ENCODE peak calls at places on chromosomes 13 and 19, in five cellular contexts. Y, K, H, I and J are unnamed samples.

GRCh38 chr13:25446261-25446660 is 74.5 kb downstream of the ATP8A2 start:
- DNase-seq in Y (no peak), I (no peak), H (no peak), K (no peak), J (no peak)

GRCh38 chr19:10151521-10151920 is 31.8 kb upstream of the EIF3G start:
- DNase-seq in K (no peak), Y (no peak), H (no peak), I (no peak), J (no peak)

GRCh38 chr19:50703915-50704548 is 15.6 kb downstream of the SHANK1 start:
- DNase-seq in K (no peak), I (no peak), Y (no peak), H (no peak), J (no peak)

GRCh38 chr13:110265341-110265681 is 41.6 kb downstream of the COL4A1 start:
- DNase-seq in Y (no peak), H (no peak), I (no peak), K (no peak), J (no peak)

GRCh38 chr19:10260141-10260584 is 8.1 kb downstream of the MRPL4 start:
- DNase-seq in H (no peak), K (no peak), I (no peak), Y (no peak), J (no peak)

GRCh38 chr19:45514376-45515051 is 7.2 kb downstream of the VASP start:
- DNase-seq in I (no peak), H (no peak), K (peak), Y (no peak), J (no peak)

GRCh38 chr13:94711561-94712286 is 621 bp downstream of the SOX21 start:
- DNase-seq in I (no peak), Y (no peak), H (no peak), K (no peak), J (peak)

GRCh38 chr19:30896551-30896950 is 452.7 kb downstream of the TSHZ3 start:
- DNase-seq in H (no peak), I (no peak), K (no peak), Y (no peak), J (no peak)

GRCh38 chr13:33676700-33677048 is 141.3 kb upstream of the RFC3 start:
- DNase-seq in H (peak), Y (peak), K (peak), I (peak), J (peak)

GRCh38 chr19:55485439-55486011 is 537 bp downstream of the NAT14 start:
- DNase-seq in H (no peak), K (no peak), I (no peak), Y (no peak), J (no peak)

GRCh38 chr19:42928896-42929295 is 8.1 kb downstream of the PSG7 start:
- DNase-seq in I (no peak), K (no peak), Y (no peak), H (no peak), J (no peak)

GRCh38 chr13:101511161-101511560 is 58.7 kb downstream of the ITGBL1 start:
- DNase-seq in H (no peak), Y (no peak), I (no peak), K (no peak), J (no peak)

GRCh38 chr19:17847538-17848366 is at the start of gene JAK3:
- DNase-seq in I (no peak), H (no peak), K (peak), Y (peak), J (peak)

GRCh38 chr19:15091918-15092753 is 10.1 kb downstream of the OR1I1 start:
- DNase-seq in I (peak), K (no peak), H (peak), Y (no peak), J (peak)

GRCh38 chr19:48858984-48859710 is 9.3 kb downstream of the PLEKHA4 start:
- DNase-seq in Y (peak), K (peak), I (no peak), H (no peak), J (no peak)

GRCh38 chr13:23579886-23580706 is 9.9 kb downstream of the TNFRSF19 start:
- DNase-seq in I (no peak), H (no peak), K (no peak), Y (no peak), J (no peak)

GRCh38 chr13:65613004-65613403 is 1617.1 kb downstream of the PCDH9 start:
- DNase-seq in H (no peak), Y (no peak), K (no peak), I (no peak), J (no peak)

GRCh38 chr13:93144031-93144430 is 82.6 kb upstream of the GPC6 start:
- DNase-seq in Y (no peak), H (no peak), I (no peak), K (no peak), J (no peak)

GRCh38 chr19:55390461-55390880 is 4.7 kb downstream of the RPL28 start:
- DNase-seq in K (no peak), I (no peak), Y (no peak), H (no peak), J (no peak)

GRCh38 chr13:23599083-23599925 is 29.1 kb downstream of the TNFRSF19 start:
- DNase-seq in I (no peak), Y (no peak), K (no peak), H (no peak), J (no peak)

GRCh38 chr13:92346046-92346445 is 880.6 kb upstream of the GPC6 start:
- DNase-seq in H (no peak), I (no peak), K (no peak), Y (no peak), J (no peak)

GRCh38 chr19:41362143-41362847 is 1.7 kb downstream of the B9D2 start:
- DNase-seq in K (no peak), I (no peak), Y (no peak), H (no peak), J (peak)

GRCh38 chr19:41302624-41303351 is 7.2 kb upstream of the CCDC97 start:
- DNase-seq in H (no peak), K (no peak), I (no peak), Y (no peak), J (no peak)

GRCh38 chr19:54325194-54325621 is 12.2 kb upstream of the LILRA5 start:
- DNase-seq in Y (no peak), H (no peak), K (no peak), I (peak), J (peak)

GRCh38 chr13:113837554-113838355 is 26.1 kb downstream of the GAS6 start:
- DNase-seq in I (peak), H (peak), Y (peak), K (peak), J (peak)

GRCh38 chr19:51098366-51099069 is 9.7 kb downstream of the CTU1 start:
- DNase-seq in H (no peak), Y (peak), I (no peak), K (peak), J (no peak)

GRCh38 chr13:33017410-33017929 is 1.2 kb downstream of the KL start:
- DNase-seq in I (peak), H (peak), K (peak), Y (peak), J (peak)

GRCh38 chr13:45167611-45168554 is 33.0 kb downstream of the KCTD4 start:
- DNase-seq in I (no peak), Y (peak), K (no peak), H (peak), J (peak)

GRCh38 chr13:59112375-59112774 is 1051.4 kb downstream of the DIAPH3 start:
- DNase-seq in Y (no peak), K (no peak), H (peak), I (no peak), J (peak)

GRCh38 chr19:48398329-48399235 is 5.1 kb downstream of the GRIN2D start:
- DNase-seq in H (peak), Y (peak), I (peak), K (peak), J (peak)

GRCh38 chr13:50275392-50276063 is 260.3 kb downstream of the KCNRG start:
- DNase-seq in I (no peak), K (no peak), H (no peak), Y (no peak), J (no peak)

GRCh38 chr13:90591927-90592268 is 755.6 kb upstream of the MIR17HG start:
- DNase-seq in H (no peak), Y (no peak), K (no peak), I (no peak), J (no peak)

GRCh38 chr13:28680541-28680940 is 21.6 kb downstream of the POMP start:
- DNase-seq in Y (no peak), K (no peak), I (no peak), H (no peak), J (no peak)

GRCh38 chr13:28684257-28684656 is 25.3 kb downstream of the POMP start:
- DNase-seq in Y (no peak), K (peak), I (no peak), H (no peak), J (no peak)

GRCh38 chr13:28685114-28685513 is 26.2 kb downstream of the POMP start:
- DNase-seq in K (no peak), H (no peak), I (no peak), Y (no peak), J (no peak)

GRCh38 chr13:28678809-28679208 is 19.9 kb downstream of the POMP start:
- DNase-seq in Y (no peak), I (no peak), K (no peak), H (no peak), J (no peak)

GRCh38 chr13:28679628-28680027 is 20.7 kb downstream of the POMP start:
- DNase-seq in K (no peak), H (no peak), Y (no peak), I (no peak), J (peak)
- TF ChIP-seq CTCF in K (peak), H (no peak), Y (peak), I (no peak), J (peak)

GRCh38 chr19:22491746-22492145 is 69.6 kb upstream of the ZNF98 start:
- DNase-seq in I (no peak), H (no peak), K (no peak), Y (no peak), J (no peak)
- TF ChIP-seq CTCF in I (no peak), H (no peak), K (no peak), Y (no peak), J (no peak)

DNA sequence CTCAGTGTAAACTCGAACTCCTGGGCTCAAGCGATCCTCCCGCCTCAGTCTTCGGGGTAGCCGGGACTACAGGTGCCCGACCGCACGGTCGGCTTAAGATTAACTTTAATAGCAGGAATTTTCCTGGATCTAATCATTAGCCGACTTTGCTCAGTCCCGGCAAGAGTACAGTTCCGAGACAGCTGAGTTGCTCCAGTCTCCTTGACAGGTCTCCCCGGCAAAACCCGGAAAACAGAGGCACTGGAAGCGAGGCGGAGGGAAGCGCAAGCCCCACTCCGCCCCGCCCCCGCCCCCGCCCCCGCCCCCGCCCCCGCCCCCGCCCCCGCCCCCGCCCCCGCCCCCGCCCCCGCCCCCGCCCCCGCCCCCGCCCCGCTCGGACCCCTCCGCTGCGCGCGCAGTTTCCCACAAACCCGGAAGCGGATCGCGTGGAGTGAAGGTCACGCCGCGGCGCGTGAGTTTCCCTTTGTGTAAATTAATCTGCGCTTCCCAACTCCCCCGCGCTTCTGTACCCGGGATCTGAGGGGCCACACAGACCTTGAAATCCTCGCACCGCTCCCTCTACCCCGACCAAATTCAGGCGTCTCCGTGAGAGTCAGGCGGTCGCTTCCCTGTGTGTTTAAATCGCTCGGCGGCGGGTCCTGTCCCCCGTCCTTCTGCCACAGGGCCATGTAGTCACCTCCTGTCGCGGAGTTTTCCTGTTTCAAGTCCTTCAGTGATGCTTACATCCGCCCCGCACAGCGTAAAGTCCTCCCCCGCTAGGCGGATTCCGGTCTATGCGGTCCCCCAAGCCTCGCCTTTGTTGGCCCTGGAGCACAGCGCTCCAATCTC is at the start of gene ZNF480:
- DNase-seq in I (peak), Y (peak), H (peak), K (peak), J (peak)
- TF ChIP-seq CTCF in I (peak), Y (no peak), H (no peak), K (no peak), J (no peak)

GRCh38 chr13:62320731-62321130 is 905.1 kb upstream of the PCDH20 start:
- DNase-seq in H (no peak), Y (no peak), I (no peak), K (no peak), J (no peak)

GRCh38 chr13:62324842-62325241 is 909.2 kb upstream of the PCDH20 start:
- DNase-seq in Y (no peak), I (no peak), K (no peak), H (no peak), J (no peak)

GRCh38 chr13:62321139-62321538 is 905.5 kb upstream of the PCDH20 start:
- DNase-seq in Y (no peak), I (no peak), H (no peak), K (no peak), J (no peak)

GRCh38 chr13:62320129-62320724 is 904.6 kb upstream of the PCDH20 start:
- DNase-seq in K (no peak), I (no peak), Y (no peak), H (no peak), J (peak)

DNA sequence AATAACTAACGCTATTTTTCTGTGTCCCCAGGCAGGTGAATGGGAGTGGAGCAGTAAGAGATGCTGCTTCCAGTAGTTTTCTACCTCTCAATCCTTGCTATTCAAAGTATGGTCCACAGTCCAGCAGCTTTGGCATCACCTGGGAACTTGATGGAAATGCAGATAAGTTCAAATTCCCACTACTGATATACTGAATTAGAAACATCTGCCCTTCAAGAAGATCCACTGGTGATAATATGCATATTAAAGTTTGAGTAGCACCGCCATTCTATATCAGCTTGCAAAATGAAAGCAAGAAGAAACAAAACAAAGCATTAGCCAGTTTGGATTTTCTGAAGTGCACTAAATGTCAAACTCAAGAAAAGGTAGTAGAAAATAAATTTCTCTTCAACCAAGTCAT is 906.2 kb upstream of the PCDH20 start:
- DNase-seq in K (no peak), H (no peak), I (no peak), Y (no peak), J (no peak)
- TF ChIP-seq CTCF in K (no peak), H (no peak), I (no peak), Y (no peak), J (no peak)

DNA sequence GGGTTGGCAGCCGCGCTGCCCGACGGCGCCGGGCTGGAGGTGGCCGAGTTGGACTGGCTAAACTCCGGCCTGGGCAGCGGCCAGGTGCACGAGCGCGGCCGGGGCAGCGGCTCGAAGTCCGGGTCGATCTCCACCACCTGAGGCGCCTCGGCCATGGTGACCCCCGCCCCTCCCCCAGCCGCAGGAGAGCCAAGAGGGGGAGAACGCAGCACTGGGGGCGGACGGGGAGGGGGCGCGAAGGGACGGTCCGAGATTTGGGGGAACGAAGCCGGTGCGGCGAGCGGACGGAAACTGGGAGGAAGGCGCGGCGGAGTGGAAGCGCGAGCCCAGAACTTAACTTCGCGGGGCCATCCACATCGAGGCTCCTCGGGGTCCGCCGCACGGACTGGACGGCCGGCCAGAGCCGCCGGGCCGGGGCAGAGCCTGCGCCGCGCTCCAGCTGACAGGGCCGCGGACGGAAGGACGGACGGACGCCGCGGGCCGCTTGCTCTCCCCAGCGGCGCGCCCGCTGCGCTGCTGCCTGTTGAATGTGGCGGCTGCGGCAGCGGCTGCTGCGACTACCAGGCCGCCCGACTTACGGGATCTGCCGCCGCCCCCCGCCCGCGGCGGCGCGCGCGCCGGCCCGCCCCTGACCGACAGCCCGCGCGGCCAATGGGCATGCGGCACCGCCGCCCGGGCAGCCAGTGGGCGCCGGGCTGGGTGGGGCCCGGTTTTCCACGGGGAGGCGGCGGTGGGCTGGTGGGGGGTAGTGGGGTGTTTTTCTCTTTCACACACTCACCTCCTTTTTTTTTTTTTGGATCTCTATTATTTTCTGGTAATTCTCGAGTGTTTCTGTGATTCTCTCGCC is at the start of gene FOXO1:
- DNase-seq in I (peak), K (peak), H (peak), Y (peak), J (peak)
- TF ChIP-seq CTCF in I (peak), K (no peak), H (no peak), Y (no peak), J (no peak)

GRCh38 chr19:16121141-16121540 is 9.5 kb downstream of the RAB8A start:
- DNase-seq in I (no peak), K (no peak), Y (no peak), H (no peak), J (no peak)

GRCh38 chr19:16116067-16116466 is 4.4 kb downstream of the RAB8A start:
- DNase-seq in I (no peak), K (no peak), Y (no peak), H (no peak), J (no peak)

GRCh38 chr19:16118489-16119033 is 6.9 kb downstream of the RAB8A start:
- DNase-seq in Y (no peak), I (no peak), H (no peak), K (no peak), J (no peak)

GRCh38 chr19:16115309-16116039 is 3.8 kb downstream of the RAB8A start:
- DNase-seq in H (no peak), I (no peak), K (no peak), Y (no peak), J (no peak)

DNA sequence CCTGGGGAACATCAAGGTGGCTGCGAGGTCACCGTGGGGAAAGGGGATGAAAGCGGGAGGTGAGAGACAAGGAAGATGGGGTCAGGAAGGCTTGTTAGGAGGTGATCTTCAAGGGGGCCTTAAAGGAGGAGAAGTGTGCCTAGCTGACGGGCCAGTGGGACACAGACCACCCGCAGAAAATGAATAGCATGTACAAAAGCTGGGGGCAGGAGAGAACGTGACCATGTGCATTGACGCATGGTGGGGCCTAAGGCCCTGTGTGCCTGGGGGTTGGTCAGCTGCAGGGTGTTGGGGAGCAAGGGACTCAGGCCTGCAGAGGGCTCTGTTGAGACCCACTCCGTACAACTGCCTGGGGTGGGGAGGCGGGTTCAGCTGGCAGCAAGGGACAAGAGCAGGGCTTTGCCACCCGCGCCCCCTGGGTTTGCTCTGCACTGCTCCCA is 5.9 kb downstream of the RAB8A start:
- DNase-seq in H (no peak), K (no peak), Y (no peak), I (no peak), J (no peak)
- TF ChIP-seq CTCF in H (no peak), K (no peak), Y (no peak), I (no peak), J (no peak)

GRCh38 chr13:105363747-105364177 is 1171.7 kb downstream of the EFNB2 start:
- DNase-seq in H (no peak), Y (no peak), K (no peak), I (no peak), J (no peak)
- TF ChIP-seq CTCF in H (no peak), Y (no peak), K (no peak), I (no peak), J (no peak)

DNA sequence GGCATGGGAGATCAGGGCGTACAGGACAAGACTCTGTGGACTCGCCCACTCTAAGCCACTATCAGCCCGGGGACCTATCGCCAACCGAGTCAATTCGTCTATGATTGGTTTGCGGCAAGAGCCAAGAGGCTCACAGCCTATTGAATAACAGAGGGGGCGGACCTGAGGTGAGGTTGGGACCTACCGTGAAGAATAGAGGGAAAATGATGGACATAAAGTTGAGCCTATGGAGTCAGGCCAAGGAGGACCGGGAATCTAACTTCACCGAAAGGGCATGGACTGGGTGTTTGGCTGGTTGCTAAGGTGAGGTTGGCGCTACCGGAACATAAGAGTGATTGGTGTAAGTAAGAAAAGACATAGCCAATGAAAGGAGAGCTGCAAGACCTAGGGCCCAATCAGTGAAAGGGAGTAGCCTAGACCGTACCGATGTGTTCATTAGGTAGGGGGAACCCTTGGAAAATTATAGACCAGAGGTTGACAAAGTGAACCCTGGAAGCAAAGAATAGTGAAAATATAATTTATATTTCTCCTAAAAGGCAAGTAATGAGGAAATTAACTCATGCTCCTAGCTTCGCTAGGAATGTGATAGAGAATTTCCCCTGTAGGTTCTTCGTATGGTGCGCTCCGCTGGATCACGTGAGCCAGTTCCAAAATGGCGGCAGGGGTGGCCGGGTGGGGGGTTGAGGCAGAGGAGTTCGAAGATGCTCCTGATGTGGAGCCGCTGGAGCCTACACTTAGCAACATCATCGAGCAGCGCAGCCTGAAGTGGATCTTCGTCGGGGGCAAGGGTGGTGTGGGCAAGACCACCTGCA is at the start of gene GET3:
- DNase-seq in K (peak), I (peak), Y (peak), H (peak), J (peak)
- TF ChIP-seq CTCF in K (no peak), I (peak), Y (no peak), H (no peak), J (no peak)